ENCODE peak calls at places on chromosomes 3 and 15, in five cellular contexts. K, E, B, J and F are unnamed samples.

GRCh38 chr3:155670320-155670719 is 74.6 kb downstream of the PLCH1 start:
- DNase-seq in K (no peak), E (no peak), B (no peak), J (no peak), F (no peak)

GRCh38 chr3:8201886-8202285 is 299.7 kb upstream of the LMCD1 start:
- DNase-seq in K (no peak), E (no peak), B (no peak), J (no peak), F (no peak)

GRCh38 chr3:24923565-24923964 is 428.9 kb upstream of the THRB start:
- DNase-seq in K (no peak), E (no peak), B (no peak), J (no peak), F (no peak)

GRCh38 chr15:36579792-36580431 is 486 bp downstream of the CDIN1 start:
- DNase-seq in K (peak; percentile 61), E (no peak), B (no peak), J (no peak), F (no peak)

GRCh38 chr15:60744826-60745225 is 265.9 kb upstream of the ICE2 start:
- DNase-seq in K (no peak), E (no peak), B (no peak), J (no peak), F (no peak)

GRCh38 chr3:46501702-46502101 is 3.9 kb downstream of the RTP3 start:
- DNase-seq in K (no peak), E (peak; percentile 30), B (peak; percentile 12), J (no peak), F (no peak)

GRCh38 chr3:133369041-133369440 is 30.8 kb upstream of the BFSP2 start:
- DNase-seq in K (no peak), E (no peak), B (no peak), J (no peak), F (no peak)

GRCh38 chr15:24684313-24684712 is 8.7 kb downstream of the NPAP1 start:
- DNase-seq in K (no peak), E (no peak), B (no peak), J (no peak), F (no peak)

GRCh38 chr3:36282774-36283173 is 97.5 kb upstream of the STAC start:
- DNase-seq in K (no peak), E (no peak), B (no peak), J (no peak), F (no peak)

GRCh38 chr15:65209701-65210643 is 1.3 kb downstream of the CILP start:
- DNase-seq in K (no peak), E (no peak), B (no peak), J (no peak), F (no peak)

GRCh38 chr3:106428565-106428994 is 559.8 kb upstream of the CBLB start:
- DNase-seq in K (peak; percentile 0), E (peak; percentile 100), B (no peak), J (peak; percentile 7), F (peak; percentile 79)

GRCh38 chr3:153513236-153513635 is 351.2 kb downstream of the RAP2B start:
- DNase-seq in K (peak; percentile 12), E (no peak), B (no peak), J (no peak), F (peak; percentile 20)

GRCh38 chr3:21752749-21753347 is 1.8 kb upstream of the ZNF385D start:
- DNase-seq in K (peak; percentile 30), E (peak; percentile 49), B (no peak), J (peak; percentile 60), F (no peak)

GRCh38 chr3:79661866-79662265 is 105.9 kb downstream of the ROBO1 start:
- DNase-seq in K (no peak), E (no peak), B (no peak), J (no peak), F (no peak)

GRCh38 chr3:11661827-11662226 is 18.1 kb upstream of the VGLL4 start:
- DNase-seq in K (peak; percentile 39), E (peak; percentile 80), B (no peak), J (no peak), F (no peak)

GRCh38 chr3:186461141-186461540 is 83.0 kb downstream of the CRYGS start:
- DNase-seq in K (peak; percentile 54), E (peak; percentile 82), B (no peak), J (no peak), F (peak; percentile 34)

GRCh38 chr15:65869127-65869953 is at the start of gene RAB11A:
- DNase-seq in K (peak; percentile 98), E (peak; percentile 96), B (peak; percentile 85), J (peak; percentile 95), F (peak; percentile 96)

GRCh38 chr3:172659246-172660002 is 51.4 kb downstream of the NCEH1 start:
- DNase-seq in K (no peak), E (no peak), B (no peak), J (no peak), F (no peak)

GRCh38 chr3:115272036-115272824 is 125.1 kb upstream of the ZBTB20 start:
- DNase-seq in K (no peak), E (peak; percentile 66), B (no peak), J (peak; percentile 22), F (peak; percentile 17)

GRCh38 chr3:71211083-71211482 is 372.4 kb downstream of the FOXP1 start:
- DNase-seq in K (no peak), E (no peak), B (no peak), J (no peak), F (no peak)

GRCh38 chr3:128555098-128555825 is 62.3 kb upstream of the GATA2 start:
- DNase-seq in K (no peak), E (no peak), B (no peak), J (peak; percentile 48), F (no peak)

GRCh38 chr3:116971531-116971930 is 262.0 kb downstream of the TUSC7 start:
- DNase-seq in K (no peak), E (no peak), B (no peak), J (peak; percentile 39), F (no peak)

GRCh38 chr3:42705039-42705767 is 2.6 kb upstream of the HHATL start:
- DNase-seq in K (no peak), E (no peak), B (no peak), J (peak; percentile 19), F (no peak)

GRCh38 chr3:10299175-10299574 is 6.4 kb upstream of the GHRL start:
- DNase-seq in K (no peak), E (peak; percentile 17), B (no peak), J (peak; percentile 30), F (no peak)

GRCh38 chr3:87436781-87437543 is 160.6 kb upstream of the POU1F1 start:
- DNase-seq in K (no peak), E (no peak), B (no peak), J (no peak), F (no peak)

GRCh38 chr3:31105438-31106077 is 211.1 kb upstream of the GADL1 start:
- DNase-seq in K (peak; percentile 65), E (peak; percentile 95), B (no peak), J (no peak), F (no peak)

GRCh38 chr3:183381179-183381578 is 47.2 kb downstream of the MCF2L2 start:
- DNase-seq in K (no peak), E (peak; percentile 66), B (no peak), J (no peak), F (no peak)

GRCh38 chr3:130429069-130430023 is 83.9 kb downstream of the COL6A5 start:
- DNase-seq in K (no peak), E (no peak), B (no peak), J (no peak), F (no peak)

GRCh38 chr15:90599116-90599515 is 69.4 kb downstream of the CRTC3 start:
- DNase-seq in K (no peak), E (no peak), B (no peak), J (no peak), F (no peak)

GRCh38 chr3:3180421-3180820 is 930 bp upstream of the CRBN start:
- DNase-seq in K (no peak), E (peak; percentile 1), B (no peak), J (no peak), F (no peak)

GRCh38 chr3:3172627-3173026 is 6.9 kb downstream of the CRBN start:
- DNase-seq in K (no peak), E (no peak), B (no peak), J (no peak), F (no peak)

GRCh38 chr3:3179407-3180094 is at the start of gene CRBN:
- DNase-seq in K (peak; percentile 94), E (peak; percentile 76), B (peak; percentile 41), J (peak; percentile 98), F (peak; percentile 88)

GRCh38 chr3:3178498-3179328 is 778 bp downstream of the CRBN start:
- DNase-seq in K (peak; percentile 27), E (no peak), B (no peak), J (no peak), F (no peak)

DNA sequence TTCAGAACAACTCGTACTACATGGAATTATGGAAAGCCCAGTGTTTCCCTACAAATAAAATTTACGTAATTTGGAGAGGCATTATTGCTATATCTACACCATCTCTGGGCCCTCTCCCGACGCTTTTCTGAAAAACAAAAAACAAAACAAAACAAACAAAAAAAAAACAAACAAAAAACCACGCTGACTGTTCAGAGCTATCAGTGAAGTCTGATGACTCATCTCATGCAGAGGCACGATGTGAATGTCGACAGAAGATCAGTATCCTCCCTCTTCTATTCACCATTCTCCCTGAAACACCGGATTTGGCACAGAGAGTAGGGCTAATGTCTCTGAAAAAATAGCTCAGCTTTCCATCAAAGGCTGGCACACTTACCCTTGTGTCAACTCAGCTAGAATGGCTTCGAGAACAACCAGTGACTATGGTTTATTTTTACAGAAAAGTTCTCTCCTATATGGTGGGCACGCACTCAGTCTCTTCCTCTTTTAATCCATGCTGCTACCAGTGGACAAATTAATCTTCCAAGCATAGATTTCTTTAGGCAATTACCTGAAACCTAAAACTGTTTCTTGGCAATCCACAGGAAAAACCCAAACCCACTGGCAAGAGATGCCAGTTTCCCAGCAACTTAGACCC is 1.5 kb downstream of the CRBN start:
- DNase-seq in K (peak; percentile 36), E (peak; percentile 12), B (no peak), J (no peak), F (peak; percentile 17)
- TF ChIP-seq RCOR1 in K (no peak), E (no peak), B (no peak), J (no peak), F (no peak)

GRCh38 chr3:138774529-138775253 is 60.0 kb downstream of the PIK3CB start:
- DNase-seq in K (peak; percentile 45), E (peak; percentile 100), B (no peak), J (peak; percentile 49), F (peak; percentile 18)
- TF ChIP-seq RCOR1 in K (no peak), E (peak; percentile 77), B (no peak), J (peak; percentile 87), F (no peak)

DNA sequence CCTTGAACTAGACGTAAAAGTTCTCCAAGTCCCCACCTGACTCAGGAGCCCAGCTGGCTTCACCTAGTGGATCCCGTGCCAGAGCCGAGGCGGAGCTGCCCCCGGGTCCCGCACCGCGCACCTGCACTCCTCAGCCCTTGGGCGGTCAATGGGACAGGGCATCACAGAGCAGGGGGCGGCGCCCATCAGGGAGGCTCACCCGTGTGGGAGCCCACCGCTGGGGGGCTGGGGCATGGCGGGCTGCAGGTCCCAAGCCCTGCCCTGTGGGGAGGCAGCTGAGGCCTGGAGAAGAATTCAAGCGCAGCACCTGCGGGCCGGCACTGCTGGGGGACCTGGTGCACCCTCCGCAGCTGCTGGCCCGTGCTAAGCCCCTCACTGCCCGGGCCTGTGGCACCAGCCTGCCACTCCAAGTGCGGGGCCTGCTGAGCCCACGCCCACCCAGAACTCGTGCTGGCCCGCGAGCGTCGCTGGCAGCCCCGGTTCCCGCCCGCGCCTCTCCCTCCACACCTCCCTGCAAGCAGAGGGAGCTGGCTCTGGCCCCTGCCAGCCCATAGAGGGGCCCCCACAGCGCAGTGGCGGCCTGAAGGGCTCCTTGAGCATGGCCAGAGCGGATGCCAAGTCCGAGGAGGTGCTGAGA is 16.2 kb downstream of the SQOR start:
- DNase-seq in K (no peak), E (no peak), B (no peak), J (no peak), F (no peak)
- TF ChIP-seq RCOR1 in K (no peak), E (no peak), B (no peak), J (no peak), F (no peak)

GRCh38 chr3:178320481-178321352 is 215.5 kb upstream of the KCNMB2 start:
- DNase-seq in K (peak; percentile 57), E (peak; percentile 83), B (no peak), J (peak; percentile 23), F (no peak)

GRCh38 chr3:178325330-178325729 is 210.9 kb upstream of the KCNMB2 start:
- DNase-seq in K (no peak), E (peak; percentile 64), B (no peak), J (peak; percentile 22), F (no peak)
- TF ChIP-seq RCOR1 in K (no peak), E (no peak), B (no peak), J (no peak), F (no peak)